ENCODE peak calls at places on chromosomes 13 and 19, in nine cellular contexts. H, D, T, B, G, J, I, Y and P are unnamed samples.

GRCh38 chr19:55080121-55080914 is 4.6 kb downstream of the EPS8L1 start:
- DNase-seq in H (peak), D (peak), T (no peak), B (no peak), G (peak), J (no peak), I (peak), Y (peak), P (peak)

GRCh38 chr13:48304132-48304876 is 753 bp downstream of the RB1 start:
- DNase-seq in H (peak), D (peak), T (peak), B (no peak), G (peak), J (peak), I (no peak), Y (peak), P (peak)

GRCh38 chr19:49915271-49915670 is 13.7 kb upstream of the ATF5 start:
- DNase-seq in H (no peak), D (no peak), T (no peak), B (no peak), G (no peak), J (no peak), I (no peak), Y (no peak), P (no peak)

GRCh38 chr19:10634430-10634829 is 9.1 kb downstream of the SLC44A2 start:
- DNase-seq in H (no peak), D (no peak), T (no peak), B (no peak), G (no peak), J (no peak), I (no peak), Y (no peak), P (no peak)

GRCh38 chr19:3369337-3370213 is 3.2 kb downstream of the NFIC start:
- DNase-seq in H (no peak), D (no peak), T (peak), B (no peak), G (peak), J (no peak), I (no peak), Y (peak), P (peak)

GRCh38 chr19:33821871-33822270 is 25.2 kb downstream of the KCTD15 start:
- DNase-seq in H (no peak), D (no peak), T (no peak), B (no peak), G (no peak), J (no peak), I (peak), Y (no peak), P (no peak)

GRCh38 chr19:39998511-39998910 is 1.7 kb downstream of the ZNF546 start:
- DNase-seq in H (no peak), D (no peak), T (no peak), B (no peak), G (no peak), J (no peak), I (no peak), Y (no peak), P (no peak)

GRCh38 chr19:47417107-47417745 is 2.1 kb downstream of the MEIS3 start:
- DNase-seq in H (no peak), D (no peak), T (no peak), B (no peak), G (no peak), J (no peak), I (peak), Y (no peak), P (no peak)

GRCh38 chr19:56477429-56478338 is 539 bp upstream of the ZNF667 start:
- DNase-seq in H (peak), D (no peak), T (peak), B (peak), G (peak), J (no peak), I (peak), Y (peak), P (peak)

GRCh38 chr13:50125306-50125555 is 110.0 kb downstream of the KCNRG start:
- DNase-seq in H (no peak), D (peak), T (no peak), B (no peak), G (no peak), J (peak), I (no peak), Y (no peak), P (peak)

GRCh38 chr13:46516624-46517318 is 36.2 kb upstream of the LRCH1 start:
- DNase-seq in H (no peak), D (no peak), T (no peak), B (no peak), G (no peak), J (no peak), I (no peak), Y (no peak), P (no peak)

GRCh38 chr19:2524840-2525723 is 49.2 kb downstream of the GADD45B start:
- DNase-seq in H (no peak), D (peak), T (no peak), B (peak), G (no peak), J (no peak), I (no peak), Y (no peak), P (peak)

GRCh38 chr19:4538601-4538954 is 1.3 kb downstream of the LRG1 start:
- DNase-seq in H (no peak), D (no peak), T (no peak), B (no peak), G (no peak), J (no peak), I (no peak), Y (peak), P (no peak)

GRCh38 chr19:17138937-17139598 is 63.5 kb downstream of the MYO9B start:
- DNase-seq in H (peak), D (no peak), T (no peak), B (no peak), G (peak), J (no peak), I (no peak), Y (no peak), P (no peak)

GRCh38 chr13:27450921-27451461 is 627 bp upstream of the MTIF3 start:
- DNase-seq in H (peak), D (no peak), T (peak), B (no peak), G (peak), J (no peak), I (peak), Y (peak), P (no peak)

GRCh38 chr19:33186835-33187540 is 7.1 kb upstream of the LRP3 start:
- DNase-seq in H (no peak), D (no peak), T (no peak), B (no peak), G (no peak), J (no peak), I (no peak), Y (peak), P (no peak)

GRCh38 chr13:104648291-104648690 is 1582.1 kb upstream of the SLC10A2 start:
- DNase-seq in H (no peak), D (no peak), T (no peak), B (no peak), G (no peak), J (no peak), I (no peak), Y (no peak), P (no peak)

GRCh38 chr19:14632286-14632685 is 42.4 kb downstream of the ADGRE3 start:
- DNase-seq in H (no peak), D (peak), T (no peak), B (no peak), G (no peak), J (peak), I (no peak), Y (no peak), P (peak)

GRCh38 chr13:111984349-111984748 is 82.6 kb upstream of the SOX1 start:
- DNase-seq in H (no peak), D (no peak), T (no peak), B (no peak), G (no peak), J (no peak), I (no peak), Y (no peak), P (no peak)

GRCh38 chr13:113928701-113929627 is 44.9 kb downstream of the C13orf46 start:
- DNase-seq in H (peak), D (no peak), T (peak), B (peak), G (peak), J (no peak), I (no peak), Y (peak), P (peak)

GRCh38 chr13:112324121-112324520 is 52.0 kb upstream of the SPACA7 start:
- DNase-seq in H (no peak), D (no peak), T (no peak), B (no peak), G (no peak), J (no peak), I (no peak), Y (no peak), P (no peak)

GRCh38 chr13:45119469-45119989 is 781 bp upstream of the GTF2F2 start:
- DNase-seq in H (no peak), D (no peak), T (no peak), B (no peak), G (peak), J (no peak), I (no peak), Y (no peak), P (peak)

GRCh38 chr13:52830946-52831345 is 17.5 kb downstream of the PCDH8 start:
- DNase-seq in H (no peak), D (no peak), T (no peak), B (no peak), G (no peak), J (no peak), I (no peak), Y (no peak), P (no peak)

GRCh38 chr13:77660841-77661250 is 36.6 kb upstream of the SLAIN1 start:
- DNase-seq in H (no peak), D (no peak), T (no peak), B (no peak), G (no peak), J (no peak), I (no peak), Y (no peak), P (no peak)

GRCh38 chr13:74825170-74825948 is 656.6 kb downstream of the TBC1D4 start:
- DNase-seq in H (no peak), D (peak), T (no peak), B (peak), G (no peak), J (no peak), I (no peak), Y (no peak), P (no peak)

GRCh38 chr19:50311723-50312635 is 17.2 kb downstream of the KCNC3 start:
- DNase-seq in H (no peak), D (peak), T (no peak), B (no peak), G (no peak), J (no peak), I (peak), Y (no peak), P (no peak)

GRCh38 chr13:24100152-24100551 is 60.4 kb upstream of the SPATA13 start:
- DNase-seq in H (no peak), D (no peak), T (no peak), B (no peak), G (no peak), J (no peak), I (no peak), Y (no peak), P (no peak)

GRCh38 chr13:84137292-84137691 is 255.0 kb upstream of the SLITRK1 start:
- DNase-seq in H (no peak), D (no peak), T (no peak), B (no peak), G (no peak), J (no peak), I (no peak), Y (peak), P (no peak)

GRCh38 chr13:26495749-26496148 is 61.7 kb upstream of the WASF3 start:
- DNase-seq in H (no peak), D (no peak), T (no peak), B (no peak), G (no peak), J (no peak), I (no peak), Y (no peak), P (no peak)

GRCh38 chr13:34926513-34926912 is 15.6 kb upstream of the NBEA start:
- DNase-seq in H (no peak), D (no peak), T (no peak), B (no peak), G (no peak), J (no peak), I (no peak), Y (no peak), P (no peak)

GRCh38 chr13:64551755-64552154 is 2678.4 kb downstream of the PCDH9 start:
- DNase-seq in H (no peak), D (no peak), T (no peak), B (no peak), G (no peak), J (no peak), I (no peak), Y (no peak), P (no peak)

GRCh38 chr19:29724102-29724641 is 9.1 kb upstream of the C19orf12 start:
- DNase-seq in H (no peak), D (no peak), T (no peak), B (no peak), G (no peak), J (peak), I (peak), Y (no peak), P (no peak)

GRCh38 chr19:55581145-55581827 is 638 bp upstream of the ZNF579 start:
- DNase-seq in H (no peak), D (no peak), T (no peak), B (no peak), G (no peak), J (no peak), I (peak), Y (no peak), P (no peak)

GRCh38 chr19:45782820-45783785 is 813 bp upstream of the DMPK start:
- DNase-seq in H (peak), D (peak), T (peak), B (no peak), G (peak), J (no peak), I (no peak), Y (no peak), P (peak)

GRCh38 chr19:15702590-15702930 is 25.3 kb upstream of the OR10H2 start:
- DNase-seq in H (peak), D (no peak), T (peak), B (peak), G (peak), J (no peak), I (no peak), Y (peak), P (peak)

GRCh38 chr13:94928127-94928526 is 215.8 kb upstream of the SOX21 start:
- DNase-seq in H (no peak), D (no peak), T (no peak), B (no peak), G (no peak), J (no peak), I (no peak), Y (no peak), P (no peak)

GRCh38 chr19:56538761-56539263 is at the start of gene ZFP28:
- DNase-seq in H (no peak), D (no peak), T (no peak), B (peak), G (peak), J (peak), I (peak), Y (peak), P (peak)

GRCh38 chr13:56166864-56167263 is 973.9 kb upstream of the PRR20A start:
- DNase-seq in H (no peak), D (no peak), T (no peak), B (no peak), G (no peak), J (no peak), I (peak), Y (no peak), P (no peak)

GRCh38 chr19:39276740-39277139 is 8.5 kb downstream of the IFNL2 start:
- DNase-seq in H (no peak), D (no peak), T (no peak), B (no peak), G (no peak), J (no peak), I (no peak), Y (peak), P (no peak)

GRCh38 chr19:6854758-6855157 is 32.6 kb upstream of the ADGRE1 start:
- DNase-seq in H (no peak), D (no peak), T (no peak), B (no peak), G (no peak), J (no peak), I (no peak), Y (peak), P (no peak)

GRCh38 chr19:6852001-6852400 is 35.4 kb upstream of the ADGRE1 start:
- DNase-seq in H (no peak), D (no peak), T (no peak), B (no peak), G (no peak), J (no peak), I (no peak), Y (no peak), P (no peak)

GRCh38 chr19:6861683-6862286 is 25.6 kb upstream of the ADGRE1 start:
- DNase-seq in H (no peak), D (no peak), T (no peak), B (no peak), G (no peak), J (no peak), I (no peak), Y (peak), P (no peak)

GRCh38 chr19:6853868-6854267 is 33.5 kb upstream of the ADGRE1 start:
- DNase-seq in H (no peak), D (no peak), T (no peak), B (no peak), G (no peak), J (no peak), I (no peak), Y (no peak), P (no peak)

GRCh38 chr19:6856749-6857372 is 30.5 kb upstream of the ADGRE1 start:
- DNase-seq in H (no peak), D (no peak), T (no peak), B (no peak), G (no peak), J (no peak), I (no peak), Y (peak), P (no peak)
- TF ChIP-seq POLR2A in H (no peak), D (no peak), T (no peak), B (no peak), G (no peak), J (no peak), I (no peak), Y (no peak), P (no peak)

GRCh38 chr19:31347356-31347755 is 1.9 kb downstream of the TSHZ3 start:
- DNase-seq in H (no peak), D (no peak), T (no peak), B (no peak), G (no peak), J (no peak), I (no peak), Y (no peak), P (no peak)
- TF ChIP-seq POLR2A in H (no peak), D (no peak), T (no peak), B (no peak), G (no peak), J (no peak), I (no peak), Y (no peak), P (no peak)

GRCh38 chr13:42926555-42926954 is 65.5 kb downstream of the EPSTI1 start:
- DNase-seq in H (no peak), D (no peak), T (no peak), B (no peak), G (no peak), J (no peak), I (no peak), Y (no peak), P (no peak)
- TF ChIP-seq POLR2A in H (no peak), D (no peak), T (no peak), B (no peak), G (no peak), J (no peak), I (no peak), Y (no peak), P (no peak)

GRCh38 chr13:99996177-99996705 is 14.7 kb downstream of the ZIC2 start:
- DNase-seq in H (no peak), D (no peak), T (no peak), B (no peak), G (no peak), J (no peak), I (no peak), Y (no peak), P (no peak)
- TF ChIP-seq POLR2A in H (no peak), D (no peak), T (no peak), B (no peak), G (no peak), J (no peak), I (no peak), Y (no peak), P (no peak)

DNA sequence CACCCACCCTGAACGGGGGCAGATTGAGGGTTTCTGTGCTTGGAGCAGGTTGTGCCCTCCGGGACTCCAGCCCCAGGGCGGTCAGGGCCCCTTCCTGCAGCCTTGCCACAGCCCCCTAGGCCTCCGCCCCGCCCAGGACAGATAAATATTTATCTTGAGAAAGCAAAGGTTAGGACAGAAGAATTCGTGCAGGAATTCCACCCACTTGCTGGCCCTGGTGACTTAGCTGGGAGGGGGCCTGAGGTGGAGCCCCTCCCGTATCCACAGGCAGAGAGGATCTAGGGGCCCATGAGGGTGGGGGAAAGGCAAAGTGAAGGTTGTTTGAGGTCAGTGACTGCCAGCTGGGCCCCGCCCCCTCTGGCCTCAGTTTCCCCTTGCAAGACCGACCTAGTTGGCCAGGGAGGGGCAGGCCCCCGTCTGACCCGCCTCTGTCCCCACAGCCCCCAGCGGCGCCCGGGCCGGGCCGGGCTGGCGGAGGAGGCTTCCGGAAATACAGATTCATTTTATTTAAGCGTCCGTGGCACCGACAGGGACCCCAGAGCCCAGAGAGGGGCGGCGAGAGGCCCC is 5.2 kb downstream of the MIDN start:
- DNase-seq in H (no peak), D (no peak), T (no peak), B (peak), G (peak), J (no peak), I (no peak), Y (peak), P (no peak)
- TF ChIP-seq POLR2A in H (no peak), D (no peak), T (no peak), B (no peak), G (no peak), J (no peak), I (no peak), Y (no peak), P (no peak)